ENCODE peak calls at places on chromosome 15, in ten cellular contexts. V is HTR-8/SVneo; R is GM13977; J is K562; I is stimulated activated naive CD8-positive, alpha-beta T cell treated with anti-CD3 and anti-CD28 coated beads, Interleukin-15, amount 100 ng/mL, for 72 hours; W is osteocyte; O is CD4-positive, CD25-positive, alpha-beta regulatory T cell; F is tibial nerve; E is GF-D8; Z is ELF-1. D is an unnamed sample.

GRCh38 chr15:31214158-31214863 is 112.3 kb upstream of the KLF13 start:
- DNase-seq in V (no peak), O (no peak), Z (no peak), I (no peak), E (no peak), W (no peak), R (no peak), F (no peak), J (no peak), D (no peak)

GRCh38 chr15:38670142-38671002 is 105.8 kb upstream of the RASGRP1 start:
- DNase-seq in F (no peak), W (no peak), V (no peak), Z (no peak), J (no peak), E (no peak), R (no peak), O (peak; percentile 89), I (peak; percentile 57), D (no peak)

GRCh38 chr15:95113041-95113440 is 881.7 kb downstream of the MCTP2 start:
- DNase-seq in E (no peak), O (no peak), F (no peak), V (no peak), R (no peak), I (no peak), Z (no peak), W (no peak), J (no peak), D (no peak)

GRCh38 chr15:66609876-66610275 is 44.1 kb upstream of the LCTL start:
- DNase-seq in W (no peak), I (no peak), Z (no peak), V (no peak), J (no peak), E (no peak), F (no peak), R (no peak), O (no peak), D (no peak)

GRCh38 chr15:40239671-40240618 is 1.1 kb downstream of the PAK6 start:
- DNase-seq in F (no peak), I (no peak), W (peak; percentile 81), J (no peak), R (peak; percentile 34), E (no peak), Z (no peak), O (no peak), V (no peak), D (no peak)

GRCh38 chr15:40054746-40055575 is 16.0 kb upstream of the SRP14 start:
- DNase-seq in W (peak; percentile 92), I (no peak), R (peak; percentile 71), F (no peak), O (no peak), Z (peak; percentile 72), E (peak; percentile 20), J (no peak), V (peak; percentile 64), D (peak; percentile 83)

GRCh38 chr15:39627456-39628130 is 46.7 kb downstream of the THBS1 start:
- DNase-seq in Z (no peak), V (no peak), O (no peak), E (no peak), R (no peak), J (no peak), F (no peak), I (no peak), W (no peak), D (no peak)

GRCh38 chr15:67331676-67332075 is 77.1 kb downstream of the IQCH start:
- DNase-seq in W (no peak), Z (no peak), R (no peak), O (no peak), F (no peak), J (no peak), V (no peak), E (no peak), I (no peak), D (no peak)

GRCh38 chr15:98746756-98747155 is 98.4 kb downstream of the IGF1R start:
- DNase-seq in I (no peak), E (no peak), F (no peak), W (no peak), V (no peak), R (no peak), Z (no peak), J (no peak), O (no peak), D (no peak)

GRCh38 chr15:88255496-88256171 is 905 bp downstream of the NTRK3 start:
- DNase-seq in F (no peak), W (no peak), I (no peak), R (peak; percentile 38), V (peak; percentile 51), J (no peak), Z (peak; percentile 49), O (no peak), E (no peak), D (no peak)

GRCh38 chr15:43922021-43922420 is 95.2 kb downstream of the WDR76 start:
- DNase-seq in R (no peak), I (no peak), V (peak; percentile 21), E (no peak), O (no peak), Z (no peak), F (no peak), W (no peak), J (no peak), D (no peak)

GRCh38 chr15:93980149-93980911 is 251.0 kb upstream of the MCTP2 start:
- DNase-seq in V (no peak), J (no peak), R (no peak), O (no peak), Z (no peak), E (no peak), W (no peak), I (no peak), F (no peak), D (no peak)

GRCh38 chr15:66099950-66100671 is 153.4 kb downstream of the MEGF11 start:
- DNase-seq in Z (peak; percentile 86), J (no peak), W (no peak), E (no peak), I (no peak), V (no peak), O (no peak), R (no peak), F (no peak), D (no peak)

GRCh38 chr15:101203607-101204006 is 48.2 kb downstream of the CHSY1 start:
- DNase-seq in O (no peak), E (no peak), F (no peak), W (no peak), J (no peak), R (no peak), V (no peak), Z (no peak), I (no peak), D (no peak)

GRCh38 chr15:97301166-97301565 is 659.3 kb upstream of the ARRDC4 start:
- DNase-seq in R (no peak), W (no peak), V (no peak), J (no peak), O (no peak), E (no peak), I (no peak), Z (peak; percentile 5), F (no peak), D (no peak)

GRCh38 chr15:95025924-95026728 is 794.8 kb downstream of the MCTP2 start:
- DNase-seq in V (peak; percentile 48), J (peak; percentile 80), I (peak; percentile 18), W (no peak), E (no peak), R (peak; percentile 19), F (peak; percentile 59), Z (peak; percentile 51), O (no peak), D (no peak)

GRCh38 chr15:41881925-41882688 is 11.7 kb downstream of the SPTBN5 start:
- DNase-seq in J (peak; percentile 27), V (no peak), E (no peak), F (no peak), O (no peak), W (no peak), Z (no peak), R (no peak), I (no peak), D (no peak)